ENCODE peak calls at places on chromosomes 11 and 22, in six cellular contexts. One of them, this sample, is unnamed.

GRCh38 chr11:57641011-57641410 is 8.7 kb downstream of the YPEL4 start:
- DNase-seq in prostate gland: no peak
- DNase-seq in spleen: no peak
- DNase-seq in K562: peak; percentile 60
- DNase-seq in HepG2: no peak
- DNase-seq in HCT116: no peak
- DNase-seq in this sample: no peak

GRCh38 chr11:132078230-132078629 is 707.8 kb downstream of the NTM start:
- DNase-seq in K562: no peak
- DNase-seq in prostate gland: no peak
- DNase-seq in HepG2: no peak
- DNase-seq in HCT116: no peak
- DNase-seq in spleen: no peak
- DNase-seq in this sample: no peak

GRCh38 chr11:43644626-43645299 is 35.8 kb upstream of the HSD17B12 start:
- DNase-seq in prostate gland: no peak
- DNase-seq in HepG2: peak; percentile 16
- DNase-seq in K562: peak; percentile 23
- DNase-seq in spleen: no peak
- DNase-seq in HCT116: no peak
- DNase-seq in this sample: no peak

GRCh38 chr11:11146830-11147229 is 206.2 kb downstream of the CSNK2A3 start:
- DNase-seq in HCT116: no peak
- DNase-seq in HepG2: no peak
- DNase-seq in prostate gland: no peak
- DNase-seq in K562: no peak
- DNase-seq in spleen: no peak
- DNase-seq in this sample: no peak

GRCh38 chr22:40534379-40535188 is 101.9 kb downstream of the MRTFA start:
- DNase-seq in K562: peak; percentile 22
- DNase-seq in spleen: no peak
- DNase-seq in HCT116: no peak
- DNase-seq in HepG2: no peak
- DNase-seq in prostate gland: no peak
- DNase-seq in this sample: no peak

GRCh38 chr22:48442663-48443062 is 1385.0 kb downstream of the BRD1 start:
- DNase-seq in prostate gland: no peak
- DNase-seq in HCT116: no peak
- DNase-seq in HepG2: no peak
- DNase-seq in K562: no peak
- DNase-seq in spleen: peak; percentile 37
- DNase-seq in this sample: no peak

GRCh38 chr11:118167253-118167652 is 9.2 kb downstream of the SCN2B start:
- DNase-seq in spleen: no peak
- DNase-seq in HepG2: no peak
- DNase-seq in K562: no peak
- DNase-seq in HCT116: no peak
- DNase-seq in prostate gland: no peak
- DNase-seq in this sample: no peak

GRCh38 chr11:12728417-12728816 is 54.2 kb downstream of the TEAD1 start:
- DNase-seq in prostate gland: no peak
- DNase-seq in HepG2: no peak
- DNase-seq in HCT116: no peak
- DNase-seq in K562: no peak
- DNase-seq in spleen: no peak
- DNase-seq in this sample: no peak

GRCh38 chr22:31631381-31631780 is 30.6 kb downstream of the PISD start:
- DNase-seq in HepG2: no peak
- DNase-seq in HCT116: no peak
- DNase-seq in prostate gland: no peak
- DNase-seq in K562: no peak
- DNase-seq in spleen: peak; percentile 78
- DNase-seq in this sample: no peak

GRCh38 chr11:128701086-128701485 is 7.2 kb downstream of the FLI1 start:
- DNase-seq in HepG2: no peak
- DNase-seq in prostate gland: no peak
- DNase-seq in K562: no peak
- DNase-seq in HCT116: no peak
- DNase-seq in spleen: no peak
- DNase-seq in this sample: no peak

GRCh38 chr22:49362393-49362792 is 465.3 kb downstream of the BRD1 start:
- DNase-seq in HCT116: no peak
- DNase-seq in K562: no peak
- DNase-seq in prostate gland: no peak
- DNase-seq in spleen: peak; percentile 28
- DNase-seq in HepG2: no peak
- DNase-seq in this sample: no peak

GRCh38 chr22:44309137-44309536 is 3.6 kb downstream of the SHISAL1 start:
- DNase-seq in spleen: no peak
- DNase-seq in HCT116: peak; percentile 7
- DNase-seq in prostate gland: no peak
- DNase-seq in HepG2: no peak
- DNase-seq in K562: no peak
- DNase-seq in this sample: no peak

GRCh38 chr22:23530106-23530505 is 50.0 kb downstream of the IGLL1 start:
- DNase-seq in prostate gland: no peak
- DNase-seq in HepG2: no peak
- DNase-seq in K562: no peak
- DNase-seq in spleen: peak; percentile 51
- DNase-seq in HCT116: no peak
- DNase-seq in this sample: no peak

GRCh38 chr11:111999111-111999510 is 26.1 kb upstream of the DLAT start:
- DNase-seq in K562: no peak
- DNase-seq in HCT116: no peak
- DNase-seq in spleen: no peak
- DNase-seq in prostate gland: no peak
- DNase-seq in HepG2: no peak
- DNase-seq in this sample: no peak

DNA sequence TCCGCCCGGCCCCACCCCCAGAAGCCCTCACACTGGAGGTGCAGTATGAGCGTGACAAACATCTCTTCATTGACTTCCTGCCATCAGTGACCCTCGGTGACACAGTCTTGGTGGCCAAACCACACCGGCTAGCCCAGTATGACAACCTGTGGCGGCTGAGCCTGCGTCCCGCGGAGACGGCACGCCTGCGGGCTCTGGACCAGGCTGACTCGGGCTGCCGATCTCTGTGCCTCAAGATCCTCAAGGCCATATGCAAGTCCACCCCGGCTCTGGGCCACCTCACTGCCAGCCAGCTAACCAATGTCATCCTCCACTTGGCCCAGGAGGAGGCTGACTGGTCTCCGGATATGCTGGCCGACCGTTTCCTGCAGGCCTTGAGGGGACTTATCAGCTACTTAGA is 6.6 kb upstream of the ATF4 start:
- DNase-seq in prostate gland: no peak
- DNase-seq in spleen: no peak
- DNase-seq in HCT116: no peak
- DNase-seq in K562: no peak
- DNase-seq in HepG2: no peak
- DNase-seq in this sample: no peak
- TF ChIP-seq POLR2A in prostate gland: no peak
- TF ChIP-seq POLR2A in spleen: no peak
- TF ChIP-seq POLR2A in HCT116: no peak
- TF ChIP-seq POLR2A in K562: no peak
- TF ChIP-seq POLR2A in HepG2: no peak
- TF ChIP-seq POLR2A in this sample: no peak

GRCh38 chr11:1088927-1089737 is 14.5 kb downstream of the MUC2 start:
- DNase-seq in prostate gland: no peak
- DNase-seq in K562: no peak
- DNase-seq in spleen: peak; percentile 69
- DNase-seq in HCT116: no peak
- DNase-seq in HepG2: no peak
- DNase-seq in this sample: peak; percentile 64

GRCh38 chr11:1089738-1090599 is 15.3 kb downstream of the MUC2 start:
- DNase-seq in spleen: peak; percentile 68
- DNase-seq in HepG2: no peak
- DNase-seq in prostate gland: no peak
- DNase-seq in K562: no peak
- DNase-seq in HCT116: no peak
- DNase-seq in this sample: peak; percentile 68

GRCh38 chr11:1092145-1092670 is 17.5 kb downstream of the MUC2 start:
- DNase-seq in HepG2: no peak
- DNase-seq in prostate gland: no peak
- DNase-seq in HCT116: no peak
- DNase-seq in spleen: peak; percentile 36
- DNase-seq in K562: no peak
- DNase-seq in this sample: no peak

GRCh38 chr11:1091332-1092083 is 16.8 kb downstream of the MUC2 start:
- DNase-seq in HCT116: no peak
- DNase-seq in HepG2: no peak
- DNase-seq in K562: no peak
- DNase-seq in prostate gland: no peak
- DNase-seq in spleen: peak; percentile 33
- DNase-seq in this sample: no peak

GRCh38 chr11:1090600-1091331 is 16.1 kb downstream of the MUC2 start:
- DNase-seq in prostate gland: no peak
- DNase-seq in HepG2: no peak
- DNase-seq in K562: no peak
- DNase-seq in spleen: peak; percentile 66
- DNase-seq in HCT116: no peak
- DNase-seq in this sample: no peak
- H3K9me3 ChIP-seq in prostate gland: no peaks in the 10 kb centered on the region
- H3K9me3 ChIP-seq in HepG2: peaks cover 4% of the 10 kb centered on the region
- H3K9me3 ChIP-seq in K562: no peaks in the 10 kb centered on the region
- H3K9me3 ChIP-seq in spleen: no peaks in the 10 kb centered on the region
- H3K9me3 ChIP-seq in HCT116: no peaks in the 10 kb centered on the region
- H3K9me3 ChIP-seq in this sample: no peaks in the 10 kb centered on the region

DNA sequence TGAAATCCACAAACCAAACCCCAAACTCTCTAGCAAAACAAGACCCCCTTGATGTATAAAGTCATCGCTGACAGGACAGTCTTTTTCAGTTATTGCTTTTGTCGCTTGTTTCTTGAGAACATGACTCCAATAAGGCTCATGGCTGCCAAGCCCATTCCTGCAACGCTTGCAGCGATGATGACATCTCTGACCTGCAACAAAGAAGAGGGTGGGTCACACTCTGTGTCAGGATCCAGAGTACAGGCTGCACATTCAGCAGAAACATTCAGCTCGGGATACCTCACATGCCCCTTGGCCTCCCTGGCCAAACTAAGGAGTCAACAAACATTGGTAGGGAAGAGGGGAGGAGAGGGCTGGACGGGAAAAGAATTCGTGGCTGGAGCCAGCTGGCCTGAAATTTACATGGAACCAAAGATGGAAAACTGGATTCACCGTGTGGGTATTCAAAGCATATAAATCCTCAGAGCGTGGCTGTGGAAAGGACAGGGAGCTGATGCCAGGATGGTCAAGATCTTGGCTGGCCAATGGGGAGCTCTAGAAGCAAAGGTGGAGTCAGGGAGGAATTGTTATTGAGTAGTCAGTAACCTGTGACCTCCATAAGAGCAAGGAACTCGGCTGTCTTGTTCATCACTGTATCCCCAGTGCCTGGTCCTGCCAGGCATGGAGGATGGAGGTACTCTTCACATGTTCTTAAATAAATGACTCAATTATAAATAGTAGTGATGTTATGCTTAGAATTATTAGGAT is 11.8 kb upstream of the PLAAT2 start:
- DNase-seq in K562: peak; percentile 25
- DNase-seq in HepG2: peak; percentile 76
- DNase-seq in prostate gland: no peak
- DNase-seq in spleen: no peak
- DNase-seq in HCT116: no peak
- DNase-seq in this sample: no peak
- TF ChIP-seq POLR2AphosphoS5 in K562: no peak
- TF ChIP-seq POLR2AphosphoS5 in HepG2: no peak
- TF ChIP-seq POLR2AphosphoS5 in prostate gland: peak; percentile 5
- TF ChIP-seq POLR2AphosphoS5 in spleen: no peak
- TF ChIP-seq POLR2AphosphoS5 in HCT116: no peak
- TF ChIP-seq POLR2AphosphoS5 in this sample: no peak

GRCh38 chr11:14520086-14520901 is at the start of gene PSMA1:
- DNase-seq in K562: peak; percentile 98
- DNase-seq in HepG2: peak; percentile 94
- DNase-seq in spleen: peak; percentile 98
- DNase-seq in HCT116: peak; percentile 89
- DNase-seq in prostate gland: peak; percentile 94
- DNase-seq in this sample: peak; percentile 95
- TF ChIP-seq POLR2A in K562: peak; percentile 93
- TF ChIP-seq POLR2A in HepG2: peak; percentile 78
- TF ChIP-seq POLR2A in spleen: no peak
- TF ChIP-seq POLR2A in HCT116: peak; percentile 59
- TF ChIP-seq POLR2A in prostate gland: peak; percentile 82
- TF ChIP-seq POLR2A in this sample: peak; percentile 70

GRCh38 chr11:60129853-60130252 is 41.4 kb downstream of the MS4A2 start:
- DNase-seq in HCT116: no peak
- DNase-seq in prostate gland: no peak
- DNase-seq in K562: peak; percentile 44
- DNase-seq in spleen: no peak
- DNase-seq in HepG2: no peak
- DNase-seq in this sample: no peak
- H3K9me3 ChIP-seq in HCT116: no peaks in the 10 kb centered on the region
- H3K9me3 ChIP-seq in prostate gland: no peaks in the 10 kb centered on the region
- H3K9me3 ChIP-seq in K562: peaks cover 22% of the 10 kb centered on the region
- H3K9me3 ChIP-seq in spleen: peaks cover 7% of the 10 kb centered on the region
- H3K9me3 ChIP-seq in HepG2: no peaks in the 10 kb centered on the region
- H3K9me3 ChIP-seq in this sample: no peaks in the 10 kb centered on the region

DNA sequence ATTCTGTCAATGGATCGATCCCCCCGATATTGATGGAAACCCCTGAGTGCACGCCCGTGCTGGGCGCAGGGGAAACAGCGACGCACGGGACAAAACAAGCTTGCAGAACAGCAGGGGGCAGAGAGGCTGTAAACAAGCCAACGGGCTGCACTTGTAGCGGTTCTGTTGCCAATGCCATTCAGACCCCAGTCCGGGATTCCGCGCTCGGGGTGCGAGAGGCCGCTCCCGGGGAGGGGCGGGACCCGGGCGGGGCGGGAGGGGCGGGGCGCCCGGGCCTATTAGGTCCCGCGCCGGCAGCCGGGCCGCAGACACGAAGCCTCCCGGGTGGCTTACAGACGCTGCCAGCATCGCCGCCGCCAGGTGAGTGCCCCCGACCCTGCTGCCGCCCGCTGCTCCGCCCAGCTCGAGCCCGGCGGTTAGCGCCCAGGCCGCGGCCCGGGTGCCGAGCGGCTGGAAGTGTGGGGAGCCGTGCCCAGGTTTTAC is at the start of gene BIK:
- DNase-seq in HCT116: no peak
- DNase-seq in HepG2: peak; percentile 51
- DNase-seq in spleen: peak; percentile 84
- DNase-seq in K562: peak; percentile 33
- DNase-seq in prostate gland: peak; percentile 68
- DNase-seq in this sample: peak; percentile 63
- TF ChIP-seq POLR2AphosphoS5 in HCT116: peak; percentile 70
- TF ChIP-seq POLR2AphosphoS5 in HepG2: no peak
- TF ChIP-seq POLR2AphosphoS5 in spleen: no peak
- TF ChIP-seq POLR2AphosphoS5 in K562: no peak
- TF ChIP-seq POLR2AphosphoS5 in prostate gland: no peak
- TF ChIP-seq POLR2AphosphoS5 in this sample: no peak

GRCh38 chr11:83088965-83089364 is 17.3 kb upstream of the RAB30 start:
- DNase-seq in HepG2: peak; percentile 16
- DNase-seq in HCT116: no peak
- DNase-seq in spleen: no peak
- DNase-seq in K562: peak; percentile 46
- DNase-seq in prostate gland: no peak
- DNase-seq in this sample: no peak
- TF ChIP-seq POLR2A in HepG2: no peak
- TF ChIP-seq POLR2A in HCT116: no peak
- TF ChIP-seq POLR2A in spleen: no peak
- TF ChIP-seq POLR2A in K562: no peak
- TF ChIP-seq POLR2A in prostate gland: no peak
- TF ChIP-seq POLR2A in this sample: no peak

This sample was measured in upper lobe of left lung.